ENCODE peak calls at places on chromosomes 16 and 17, in nine cellular contexts. V, T, B, W, Z, E, R, H and A are unnamed samples.
A peak's percentile ranks its signal among the peaks of the same experiment; 100 is the strongest.

GRCh38 chr16:88063201-88063773 is 112.1 kb downstream of the BANP start:
- DNase-seq in W (no peak), Z (no peak), R (peak; percentile 57), H (no peak), T (no peak), V (no peak), E (no peak), B (no peak), A (no peak)

GRCh38 chr16:29147710-29148425 is 163.0 kb downstream of the LAT start:
- DNase-seq in Z (no peak), W (no peak), R (no peak), V (no peak), H (no peak), E (peak; percentile 26), T (no peak), B (no peak), A (no peak)

GRCh38 chr17:77875051-77875780 is 83.3 kb upstream of the TNRC6C start:
- DNase-seq in H (no peak), B (no peak), E (no peak), V (no peak), Z (no peak), T (no peak), R (no peak), W (no peak), A (no peak)

GRCh38 chr16:81654346-81654745 is 124.7 kb upstream of the PLCG2 start:
- DNase-seq in H (no peak), E (no peak), T (no peak), W (no peak), B (no peak), R (no peak), V (no peak), Z (no peak), A (no peak)

GRCh38 chr16:70656712-70657263 is 10.4 kb downstream of the IL34 start:
- DNase-seq in H (no peak), V (no peak), B (no peak), W (no peak), E (no peak), T (no peak), Z (no peak), R (no peak), A (no peak)

GRCh38 chr17:49523706-49524472 is 28.8 kb downstream of the NGFR start:
- DNase-seq in B (no peak), Z (no peak), H (peak; percentile 82), T (peak; percentile 19), R (peak; percentile 26), E (peak; percentile 10), W (peak; percentile 92), V (no peak), A (no peak)

GRCh38 chr16:69917311-69917710 is 33.8 kb upstream of the CLEC18A start:
- DNase-seq in W (no peak), T (no peak), R (no peak), B (no peak), V (no peak), E (no peak), Z (no peak), H (no peak), A (no peak)

GRCh38 chr17:80441133-80441578 is 26.2 kb downstream of the ENDOV start:
- DNase-seq in V (no peak), B (no peak), T (peak; percentile 68), E (peak; percentile 63), R (peak; percentile 47), W (no peak), H (no peak), Z (no peak), A (no peak)

GRCh38 chr16:77618011-77618410 is 104.3 kb upstream of the NUDT7 start:
- DNase-seq in H (no peak), Z (no peak), R (no peak), B (no peak), W (no peak), V (no peak), T (peak; percentile 17), E (no peak), A (no peak)

GRCh38 chr16:10332775-10333174 is 53.1 kb upstream of the ATF7IP2 start:
- DNase-seq in E (no peak), W (no peak), R (no peak), B (no peak), V (no peak), H (no peak), Z (no peak), T (no peak), A (no peak)

GRCh38 chr16:70298988-70299938 is at the start of gene DDX19B:
- DNase-seq in V (peak; percentile 32), T (peak; percentile 84), E (peak; percentile 74), W (peak; percentile 66), H (peak; percentile 78), B (peak; percentile 23), Z (peak; percentile 31), R (peak; percentile 89), A (peak; percentile 80)

GRCh38 chr17:17402558-17402957 is 74.2 kb upstream of the MED9 start:
- DNase-seq in T (no peak), Z (no peak), E (no peak), V (no peak), W (peak; percentile 39), B (no peak), H (no peak), R (no peak), A (no peak)

GRCh38 chr17:63645775-63646491 is 23.7 kb downstream of the MAP3K3 start:
- DNase-seq in V (no peak), T (no peak), B (no peak), W (peak; percentile 87), E (no peak), H (no peak), Z (no peak), R (no peak), A (no peak)

GRCh38 chr17:80760501-80760900 is 215.9 kb downstream of the RPTOR start:
- DNase-seq in B (no peak), V (no peak), W (peak; percentile 61), Z (no peak), H (peak; percentile 97), R (no peak), E (no peak), T (no peak), A (peak; percentile 50)

GRCh38 chr17:21209511-21210175 is 4.3 kb downstream of the TMEM11 start:
- DNase-seq in H (no peak), W (no peak), E (no peak), T (no peak), V (no peak), Z (no peak), B (no peak), R (peak; percentile 36), A (peak; percentile 64)

GRCh38 chr16:21071741-21072140 is 78.9 kb downstream of the DNAH3 start:
- DNase-seq in T (no peak), Z (no peak), V (no peak), E (no peak), W (no peak), H (no peak), B (no peak), R (no peak), A (no peak)

GRCh38 chr17:38341035-38341721 is 2.6 kb downstream of the GPR179 start:
- DNase-seq in B (no peak), H (peak; percentile 89), E (no peak), T (peak; percentile 77), V (no peak), W (peak; percentile 49), R (peak; percentile 73), Z (no peak), A (no peak)

GRCh38 chr17:65495255-65496060 is 66.0 kb downstream of the AXIN2 start:
- DNase-seq in Z (no peak), E (peak; percentile 7), V (no peak), H (no peak), W (no peak), B (no peak), T (no peak), R (no peak), A (peak; percentile 47)

GRCh38 chr17:80720624-80721577 is 176.3 kb downstream of the RPTOR start:
- DNase-seq in R (no peak), V (peak; percentile 34), B (peak; percentile 54), T (no peak), Z (no peak), W (peak; percentile 84), E (peak; percentile 76), H (peak; percentile 52), A (no peak)

GRCh38 chr16:89200124-89200849 is at the start of gene SLC22A31:
- DNase-seq in B (no peak), T (no peak), E (no peak), R (no peak), Z (no peak), W (no peak), V (no peak), H (no peak), A (peak; percentile 80)

GRCh38 chr16:5900046-5900445 is 802.5 kb upstream of the EEF2KMT start:
- DNase-seq in V (no peak), W (peak; percentile 47), H (no peak), T (no peak), R (no peak), E (no peak), Z (no peak), B (no peak), A (no peak)

GRCh38 chr17:46726106-46726670 is 92.3 kb downstream of the WNT3 start:
- DNase-seq in H (no peak), E (no peak), W (no peak), V (no peak), T (no peak), Z (no peak), B (no peak), R (no peak), A (no peak)

GRCh38 chr16:1078579-1079021 is 6.1 kb downstream of the SSTR5 start:
- DNase-seq in E (no peak), W (peak; percentile 56), B (no peak), T (peak; percentile 78), V (no peak), R (no peak), Z (peak; percentile 68), H (peak; percentile 92), A (peak; percentile 42)

GRCh38 chr17:63491976-63492575 is 15.2 kb downstream of the ACE start:
- DNase-seq in B (no peak), V (no peak), E (no peak), T (no peak), R (no peak), Z (no peak), W (no peak), H (no peak), A (no peak)

GRCh38 chr17:50263293-50264262 is 10.7 kb upstream of the TMEM92 start:
- DNase-seq in R (no peak), Z (no peak), V (no peak), H (no peak), T (peak; percentile 6), W (no peak), E (no peak), B (no peak), A (no peak)

GRCh38 chr17:8366231-8366630 is 10.3 kb downstream of the KRABD2 start:
- DNase-seq in T (peak; percentile 80), B (no peak), W (peak; percentile 62), R (peak; percentile 29), H (no peak), V (no peak), E (no peak), Z (no peak), A (no peak)

GRCh38 chr16:87057291-87057881 is 259.8 kb downstream of the C16orf95 start:
- DNase-seq in E (no peak), H (no peak), R (no peak), B (no peak), V (no peak), Z (no peak), W (no peak), T (no peak), A (no peak)

GRCh38 chr17:53837131-53837530 is 14.4 kb downstream of the KIF2B start:
- DNase-seq in T (no peak), W (no peak), B (no peak), V (no peak), H (no peak), Z (no peak), E (no peak), R (no peak), A (no peak)

GRCh38 chr16:4115941-4116327 is 308 bp downstream of the ADCY9 start:
- DNase-seq in B (no peak), Z (no peak), R (peak; percentile 28), H (no peak), W (no peak), T (no peak), V (no peak), E (no peak), A (no peak)

GRCh38 chr16:89033304-89033703 is 56.3 kb upstream of the CBFA2T3 start:
- DNase-seq in V (no peak), E (no peak), T (no peak), Z (no peak), B (no peak), W (no peak), H (no peak), R (no peak), A (no peak)

GRCh38 chr16:85276741-85277140 is 164.5 kb upstream of the CIBAR2 start:
- DNase-seq in T (no peak), R (no peak), W (no peak), E (no peak), Z (no peak), V (no peak), B (no peak), H (no peak), A (no peak)